ENCODE peak calls at places on chromosome 16, in seven cellular contexts. V, C, P, O, A, D and I are unnamed samples. For H3K36me3 and H3K4me1, the result is how much of the 10 kb centered on the place peaks cover.

GRCh38 chr16:79036541-79036940 is 564.0 kb downstream of the MAF start:
- DNase-seq in V (no peak), C (no peak), P (no peak), O (no peak), A (no peak), D (no peak), I (no peak)

GRCh38 chr16:71449020-71449419 is 7.2 kb upstream of the TLE7 start:
- DNase-seq in V (no peak), C (no peak), P (no peak), O (no peak), A (no peak), D (no peak), I (no peak)

GRCh38 chr16:53744449-53744848 is 40.5 kb downstream of the FTO start:
- DNase-seq in V (no peak), C (no peak), P (no peak), O (no peak), A (no peak), D (no peak), I (no peak)

GRCh38 chr16:17448640-17449638 is 21.8 kb downstream of the XYLT1 start:
- DNase-seq in V (no peak), C (peak), P (no peak), O (no peak), A (no peak), D (peak), I (no peak)

GRCh38 chr16:66116163-66116792 is 250.2 kb upstream of the CDH5 start:
- DNase-seq in V (no peak), C (no peak), P (peak), O (no peak), A (no peak), D (no peak), I (peak)

GRCh38 chr16:88346680-88347505 is 35.9 kb upstream of the ZNF469 start:
- DNase-seq in V (no peak), C (no peak), P (no peak), O (no peak), A (no peak), D (no peak), I (no peak)

GRCh38 chr16:48353565-48354163 is 31.5 kb downstream of the SIAH1 start:
- DNase-seq in V (peak), C (peak), P (peak), O (peak), A (peak), D (peak), I (peak)

GRCh38 chr16:54286330-54287017 is at the start of gene IRX3:
- DNase-seq in V (no peak), C (peak), P (peak), O (peak), A (peak), D (peak), I (no peak)

GRCh38 chr16:10314811-10315210 is 71.0 kb upstream of the ATF7IP2 start:
- DNase-seq in V (no peak), C (no peak), P (no peak), O (no peak), A (no peak), D (no peak), I (no peak)

GRCh38 chr16:27847030-27847550 is 216.4 kb downstream of the GSG1L start:
- DNase-seq in V (no peak), C (no peak), P (no peak), O (no peak), A (no peak), D (no peak), I (peak)

GRCh38 chr16:58847902-58848661 is 114.0 kb upstream of the GOT2 start:
- DNase-seq in V (no peak), C (no peak), P (no peak), O (no peak), A (no peak), D (no peak), I (no peak)

GRCh38 chr16:11396241-11397048 is 51.2 kb downstream of the RMI2 start:
- DNase-seq in V (no peak), C (peak), P (peak), O (no peak), A (peak), D (peak), I (peak)

GRCh38 chr16:81902025-81902424 is 109.2 kb downstream of the SDR42E1 start:
- DNase-seq in V (no peak), C (no peak), P (no peak), O (no peak), A (no peak), D (no peak), I (peak)

GRCh38 chr16:70441406-70441990 is 2.6 kb upstream of the ST3GAL2 start:
- DNase-seq in V (no peak), C (no peak), P (no peak), O (no peak), A (no peak), D (no peak), I (no peak)

GRCh38 chr16:48081656-48082055 is 74.1 kb downstream of the ABCC12 start:
- DNase-seq in V (no peak), C (no peak), P (peak), O (no peak), A (no peak), D (no peak), I (no peak)

GRCh38 chr16:13766334-13766733 is 153.6 kb upstream of the ERCC4 start:
- DNase-seq in V (no peak), C (no peak), P (no peak), O (no peak), A (no peak), D (no peak), I (no peak)

GRCh38 chr16:11799509-11800384 is 2.7 kb upstream of the ZC3H7A start:
- DNase-seq in V (no peak), C (no peak), P (no peak), O (no peak), A (no peak), D (no peak), I (no peak)

GRCh38 chr16:84446596-84447392 is 57.7 kb downstream of the MEAK7 start:
- DNase-seq in V (no peak), C (no peak), P (no peak), O (no peak), A (no peak), D (no peak), I (peak)

GRCh38 chr16:55494994-55495421 is 13.9 kb upstream of the LPCAT2 start:
- DNase-seq in V (no peak), C (peak), P (peak), O (no peak), A (no peak), D (peak), I (peak)

GRCh38 chr16:49588729-49589384 is 215.3 kb downstream of the C16orf78 start:
- DNase-seq in V (no peak), C (no peak), P (peak), O (no peak), A (no peak), D (no peak), I (no peak)

GRCh38 chr16:11510178-11510973 is 76.3 kb downstream of the LITAF start:
- DNase-seq in V (no peak), C (no peak), P (no peak), O (no peak), A (no peak), D (no peak), I (no peak)

GRCh38 chr16:4914528-4915225 is 22.3 kb downstream of the PPL start:
- DNase-seq in V (no peak), C (no peak), P (no peak), O (no peak), A (no peak), D (no peak), I (peak)

GRCh38 chr16:12781777-12782176 is 21.9 kb downstream of the CPPED1 start:
- DNase-seq in V (no peak), C (no peak), P (no peak), O (no peak), A (no peak), D (no peak), I (no peak)

GRCh38 chr16:51762081-51762995 is 611.3 kb upstream of the SALL1 start:
- DNase-seq in V (no peak), C (peak), P (peak), O (no peak), A (peak), D (peak), I (peak)

GRCh38 chr16:69311533-69312388 is 611 bp downstream of the VPS4A start:
- DNase-seq in V (no peak), C (no peak), P (no peak), O (no peak), A (no peak), D (peak), I (peak)

GRCh38 chr16:35194681-35195080 is 1735.3 kb downstream of the TP53TG3F start:
- DNase-seq in V (no peak), C (peak), P (no peak), O (no peak), A (no peak), D (no peak), I (no peak)

GRCh38 chr16:11094075-11094593 is 149.8 kb downstream of the CLEC16A start:
- DNase-seq in V (peak), C (no peak), P (peak), O (peak), A (no peak), D (no peak), I (peak)

GRCh38 chr16:89534147-89534788 is 26.1 kb downstream of the SPG7 start:
- DNase-seq in V (no peak), C (peak), P (no peak), O (no peak), A (no peak), D (no peak), I (no peak)

GRCh38 chr16:21973945-21974344 is 20.8 kb downstream of the UQCRC2 start:
- DNase-seq in V (no peak), C (no peak), P (no peak), O (no peak), A (no peak), D (no peak), I (no peak)
- H3K36me3 ChIP-seq in V (under half), C (under half), P (half or more), O (half or more), A (half or more), D (under half), I (half or more)

GRCh38 chr16:77273-77806 is 685 bp upstream of the MPG start:
- DNase-seq in V (no peak), C (no peak), P (peak), O (no peak), A (no peak), D (peak), I (peak)
- H3K4me1 ChIP-seq in V (under half), C (half or more), P (under half), O (under half), A (under half), D (under half), I (under half)

DNA sequence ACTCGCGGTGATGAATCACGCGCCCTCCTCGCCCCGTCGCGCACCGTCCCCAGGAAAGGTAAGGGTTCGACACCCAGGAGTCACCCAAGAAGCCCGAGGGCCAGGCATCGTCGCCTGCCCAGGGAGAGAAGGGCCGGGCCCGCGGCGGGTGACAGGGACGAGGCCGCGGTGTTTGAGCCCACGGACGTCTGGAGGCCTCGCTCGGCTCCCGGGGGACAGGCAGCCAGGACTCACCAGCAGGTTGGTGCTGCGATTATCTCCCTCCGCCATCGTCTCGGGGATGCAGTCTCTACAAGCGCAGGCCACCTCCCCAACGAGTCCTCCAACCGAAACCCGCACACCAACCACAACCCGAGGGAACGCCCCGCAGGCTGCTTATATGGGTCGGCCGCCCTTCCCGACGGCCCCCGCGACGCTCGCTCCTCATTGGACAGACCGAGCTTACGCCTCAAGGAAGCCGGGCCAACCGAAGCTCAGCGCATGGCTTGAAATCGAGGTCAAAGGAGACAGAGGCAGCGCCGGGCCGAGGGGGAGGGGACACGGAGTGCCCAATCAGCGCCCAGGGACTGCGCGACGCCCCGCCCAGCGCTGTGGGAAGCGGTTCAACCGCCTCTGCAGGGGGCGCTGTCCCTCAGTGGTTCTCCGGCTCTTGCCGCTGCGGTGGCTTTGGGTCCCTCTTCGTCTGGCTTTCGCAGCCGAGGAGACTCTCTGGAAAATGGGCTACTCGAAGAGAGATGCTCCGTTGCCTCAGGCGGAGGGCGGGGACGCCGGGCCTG is at the start of gene ARL6IP1:
- DNase-seq in V (peak), C (peak), P (peak), O (peak), A (peak), D (peak), I (peak)
- TF ChIP-seq POLR2A in V (peak), C (peak), P (peak), O (peak), A (peak), D (peak), I (peak)

GRCh38 chr16:30738984-30739951 is 9.0 kb upstream of the PHKG2 start:
- DNase-seq in V (no peak), C (no peak), P (no peak), O (no peak), A (no peak), D (no peak), I (peak)
- H3K36me3 ChIP-seq in V (under half), C (under half), P (half or more), O (under half), A (half or more), D (under half), I (under half)

GRCh38 chr16:1545044-1545736 is 11.7 kb downstream of the TMEM204 start:
- DNase-seq in V (no peak), C (no peak), P (no peak), O (no peak), A (no peak), D (no peak), I (no peak)
- H3K4me1 ChIP-seq in V (under half), C (half or more), P (under half), O (under half), A (half or more), D (under half), I (half or more)

GRCh38 chr16:3655791-3656490 is 1.4 kb downstream of the DNASE1 start:
- DNase-seq in V (no peak), C (no peak), P (no peak), O (no peak), A (no peak), D (peak), I (peak)
- TF ChIP-seq POLR2A in V (no peak), C (no peak), P (no peak), O (no peak), A (no peak), D (peak), I (no peak)

GRCh38 chr16:85674828-85675227 is 13.9 kb downstream of the GINS2 start:
- DNase-seq in V (no peak), C (no peak), P (no peak), O (no peak), A (no peak), D (no peak), I (no peak)
- H3K36me3 ChIP-seq in V (under half), C (under half), P (under half), O (half or more), A (under half), D (under half), I (under half)

GRCh38 chr16:57007050-57007449 is 17.7 kb downstream of the NLRC5 start:
- DNase-seq in V (no peak), C (no peak), P (peak), O (no peak), A (no peak), D (no peak), I (no peak)
- H3K4me1 ChIP-seq in V (half or more), C (under half), P (under half), O (under half), A (under half), D (under half), I (under half)